ENCODE peak calls at places on chromosomes 11 and 22, in seven cellular contexts. One of them, this sample, is unnamed.

GRCh38 chr11:73314121-73314948 is 6.3 kb downstream of the ARHGEF17 start:
- DNase-seq in heart right ventricle: no peak
- DNase-seq in choroid plexus epithelial cell: peak
- DNase-seq in foreskin fibroblast: peak
- DNase-seq in pancreas: no peak
- DNase-seq in lung: peak
- DNase-seq in NB4: peak
- DNase-seq in this sample: peak

GRCh38 chr11:33391893-33392251 is 134.7 kb downstream of the HIPK3 start:
- DNase-seq in NB4: no peak
- DNase-seq in lung: no peak
- DNase-seq in pancreas: no peak
- DNase-seq in foreskin fibroblast: no peak
- DNase-seq in heart right ventricle: no peak
- DNase-seq in choroid plexus epithelial cell: no peak
- DNase-seq in this sample: no peak

GRCh38 chr11:72048718-72049460 is 31.5 kb downstream of the NUMA1 start:
- DNase-seq in pancreas: peak
- DNase-seq in choroid plexus epithelial cell: no peak
- DNase-seq in lung: no peak
- DNase-seq in NB4: no peak
- DNase-seq in heart right ventricle: no peak
- DNase-seq in foreskin fibroblast: no peak
- DNase-seq in this sample: no peak

GRCh38 chr11:10925149-10925926 is 67.5 kb upstream of the ZBED5 start:
- DNase-seq in NB4: no peak
- DNase-seq in foreskin fibroblast: no peak
- DNase-seq in lung: no peak
- DNase-seq in pancreas: no peak
- DNase-seq in heart right ventricle: no peak
- DNase-seq in choroid plexus epithelial cell: no peak
- DNase-seq in this sample: no peak

GRCh38 chr11:65063532-65063931 is 5.2 kb upstream of the NAALADL1 start:
- DNase-seq in choroid plexus epithelial cell: no peak
- DNase-seq in NB4: no peak
- DNase-seq in foreskin fibroblast: no peak
- DNase-seq in pancreas: no peak
- DNase-seq in heart right ventricle: no peak
- DNase-seq in lung: no peak
- DNase-seq in this sample: no peak

GRCh38 chr22:46070722-46071450 is 79.4 kb upstream of the PPARA start:
- DNase-seq in NB4: peak
- DNase-seq in heart right ventricle: peak
- DNase-seq in lung: peak
- DNase-seq in foreskin fibroblast: peak
- DNase-seq in pancreas: no peak
- DNase-seq in choroid plexus epithelial cell: peak
- DNase-seq in this sample: peak

GRCh38 chr11:101612481-101612880 is 28.7 kb upstream of the TRPC6 start:
- DNase-seq in lung: no peak
- DNase-seq in choroid plexus epithelial cell: no peak
- DNase-seq in pancreas: no peak
- DNase-seq in foreskin fibroblast: no peak
- DNase-seq in NB4: no peak
- DNase-seq in heart right ventricle: no peak
- DNase-seq in this sample: no peak

GRCh38 chr11:25766332-25767015 is 565.5 kb upstream of the ANO3 start:
- DNase-seq in heart right ventricle: no peak
- DNase-seq in pancreas: no peak
- DNase-seq in NB4: no peak
- DNase-seq in lung: no peak
- DNase-seq in foreskin fibroblast: no peak
- DNase-seq in choroid plexus epithelial cell: peak
- DNase-seq in this sample: no peak

GRCh38 chr11:16881074-16881709 is 133.0 kb downstream of the PLEKHA7 start:
- DNase-seq in lung: peak
- DNase-seq in choroid plexus epithelial cell: peak
- DNase-seq in pancreas: peak
- DNase-seq in heart right ventricle: peak
- DNase-seq in NB4: peak
- DNase-seq in foreskin fibroblast: peak
- DNase-seq in this sample: no peak

GRCh38 chr22:38067028-38067415 is 9.8 kb downstream of the PICK1 start:
- DNase-seq in NB4: no peak
- DNase-seq in pancreas: no peak
- DNase-seq in heart right ventricle: no peak
- DNase-seq in choroid plexus epithelial cell: no peak
- DNase-seq in lung: no peak
- DNase-seq in foreskin fibroblast: no peak
- DNase-seq in this sample: no peak

GRCh38 chr11:8913961-8914660 is 3.1 kb downstream of the AKIP1 start:
- DNase-seq in NB4: peak
- DNase-seq in lung: no peak
- DNase-seq in choroid plexus epithelial cell: peak
- DNase-seq in foreskin fibroblast: peak
- DNase-seq in pancreas: no peak
- DNase-seq in heart right ventricle: no peak
- DNase-seq in this sample: peak

GRCh38 chr22:29218758-29219408 is 13.2 kb downstream of the EMID1 start:
- DNase-seq in choroid plexus epithelial cell: no peak
- DNase-seq in lung: no peak
- DNase-seq in heart right ventricle: no peak
- DNase-seq in NB4: no peak
- DNase-seq in foreskin fibroblast: no peak
- DNase-seq in pancreas: no peak
- DNase-seq in this sample: no peak

GRCh38 chr11:118046964-118047700 is 29.7 kb upstream of the TMPRSS4 start:
- DNase-seq in pancreas: no peak
- DNase-seq in NB4: no peak
- DNase-seq in lung: no peak
- DNase-seq in heart right ventricle: no peak
- DNase-seq in foreskin fibroblast: no peak
- DNase-seq in choroid plexus epithelial cell: no peak
- DNase-seq in this sample: no peak

GRCh38 chr11:46554205-46555162 is 39.3 kb downstream of the AMBRA1 start:
- DNase-seq in foreskin fibroblast: peak
- DNase-seq in pancreas: no peak
- DNase-seq in choroid plexus epithelial cell: peak
- DNase-seq in heart right ventricle: no peak
- DNase-seq in NB4: peak
- DNase-seq in lung: no peak
- DNase-seq in this sample: no peak

GRCh38 chr11:44906641-44907040 is 44.0 kb downstream of the TP53I11 start:
- DNase-seq in foreskin fibroblast: no peak
- DNase-seq in heart right ventricle: no peak
- DNase-seq in lung: no peak
- DNase-seq in choroid plexus epithelial cell: no peak
- DNase-seq in NB4: no peak
- DNase-seq in pancreas: no peak
- DNase-seq in this sample: peak

GRCh38 chr11:66950113-66950535 is 8.1 kb downstream of the PC start:
- DNase-seq in heart right ventricle: no peak
- DNase-seq in choroid plexus epithelial cell: peak
- DNase-seq in NB4: peak
- DNase-seq in pancreas: peak
- DNase-seq in lung: no peak
- DNase-seq in foreskin fibroblast: peak
- DNase-seq in this sample: peak

GRCh38 chr11:34274712-34275398 is 83.0 kb downstream of the ABTB2 start:
- DNase-seq in heart right ventricle: peak
- DNase-seq in choroid plexus epithelial cell: peak
- DNase-seq in NB4: no peak
- DNase-seq in pancreas: peak
- DNase-seq in foreskin fibroblast: peak
- DNase-seq in lung: peak
- DNase-seq in this sample: peak

GRCh38 chr11:107293677-107294344 is 163.8 kb downstream of the CWF19L2 start:
- DNase-seq in lung: no peak
- DNase-seq in heart right ventricle: no peak
- DNase-seq in foreskin fibroblast: no peak
- DNase-seq in choroid plexus epithelial cell: no peak
- DNase-seq in NB4: no peak
- DNase-seq in pancreas: no peak
- DNase-seq in this sample: no peak

GRCh38 chr22:19820880-19821522 is 33.7 kb downstream of the GNB1L start:
- DNase-seq in lung: no peak
- DNase-seq in choroid plexus epithelial cell: no peak
- DNase-seq in NB4: peak
- DNase-seq in heart right ventricle: no peak
- DNase-seq in foreskin fibroblast: no peak
- DNase-seq in pancreas: peak
- DNase-seq in this sample: no peak

GRCh38 chr22:43197271-43197941 is 10.5 kb upstream of the TTLL12 start:
- DNase-seq in NB4: no peak
- DNase-seq in pancreas: no peak
- DNase-seq in foreskin fibroblast: peak
- DNase-seq in lung: no peak
- DNase-seq in heart right ventricle: no peak
- DNase-seq in choroid plexus epithelial cell: no peak
- DNase-seq in this sample: no peak

GRCh38 chr22:48267681-48268080 is 1505.2 kb downstream of the TBC1D22A start:
- DNase-seq in lung: no peak
- DNase-seq in choroid plexus epithelial cell: no peak
- DNase-seq in NB4: no peak
- DNase-seq in pancreas: no peak
- DNase-seq in foreskin fibroblast: no peak
- DNase-seq in heart right ventricle: no peak
- DNase-seq in this sample: no peak

GRCh38 chr22:45211435-45211834 is 29.3 kb downstream of the KIAA0930 start:
- DNase-seq in foreskin fibroblast: no peak
- DNase-seq in heart right ventricle: no peak
- DNase-seq in NB4: no peak
- DNase-seq in choroid plexus epithelial cell: no peak
- DNase-seq in pancreas: no peak
- DNase-seq in lung: no peak
- DNase-seq in this sample: no peak

GRCh38 chr22:44184006-44184405 is 3.3 kb downstream of the PARVG start:
- DNase-seq in choroid plexus epithelial cell: peak
- DNase-seq in NB4: no peak
- DNase-seq in foreskin fibroblast: no peak
- DNase-seq in heart right ventricle: no peak
- DNase-seq in pancreas: no peak
- DNase-seq in lung: no peak
- DNase-seq in this sample: no peak

GRCh38 chr11:19597194-19597593 is 115.4 kb upstream of the NAV2 start:
- DNase-seq in pancreas: no peak
- DNase-seq in heart right ventricle: no peak
- DNase-seq in foreskin fibroblast: peak
- DNase-seq in lung: no peak
- DNase-seq in choroid plexus epithelial cell: peak
- DNase-seq in NB4: no peak
- DNase-seq in this sample: no peak

GRCh38 chr11:11407065-11407737 is 54.2 kb upstream of the CSNK2A3 start:
- DNase-seq in foreskin fibroblast: no peak
- DNase-seq in NB4: peak
- DNase-seq in choroid plexus epithelial cell: no peak
- DNase-seq in lung: peak
- DNase-seq in pancreas: no peak
- DNase-seq in heart right ventricle: no peak
- DNase-seq in this sample: peak

GRCh38 chr11:65112226-65112550 is 516 bp downstream of the TM7SF2 start:
- DNase-seq in NB4: no peak
- DNase-seq in foreskin fibroblast: no peak
- DNase-seq in lung: no peak
- DNase-seq in heart right ventricle: no peak
- DNase-seq in pancreas: no peak
- DNase-seq in choroid plexus epithelial cell: no peak
- DNase-seq in this sample: no peak

GRCh38 chr11:83677730-83678129 is 391.6 kb upstream of the CCDC90B start:
- DNase-seq in choroid plexus epithelial cell: no peak
- DNase-seq in lung: no peak
- DNase-seq in NB4: no peak
- DNase-seq in foreskin fibroblast: no peak
- DNase-seq in pancreas: no peak
- DNase-seq in heart right ventricle: no peak
- DNase-seq in this sample: no peak

DNA sequence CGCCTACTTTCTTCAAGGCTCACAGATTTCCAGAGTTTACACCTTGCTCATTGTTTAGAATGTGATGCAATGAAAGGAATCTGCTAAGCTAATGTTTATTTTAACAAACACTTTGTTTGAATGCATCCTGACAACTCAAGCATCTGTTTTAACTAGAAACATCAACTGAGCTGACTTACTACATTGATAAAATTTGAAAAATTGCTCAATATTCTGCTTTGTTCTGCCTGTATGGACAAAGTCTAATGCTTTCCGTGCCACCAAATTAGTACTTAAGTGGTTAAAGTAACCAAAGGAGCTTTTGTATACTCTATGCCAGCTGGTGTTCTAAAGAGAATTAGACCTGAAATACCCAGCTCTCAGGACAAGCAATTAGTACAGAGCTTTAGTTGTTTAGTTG is 105.2 kb downstream of the MAML2 start:
- DNase-seq in pancreas: no peak
- DNase-seq in heart right ventricle: no peak
- DNase-seq in lung: no peak
- DNase-seq in choroid plexus epithelial cell: no peak
- DNase-seq in foreskin fibroblast: no peak
- DNase-seq in NB4: no peak
- DNase-seq in this sample: no peak
- H3K4me3 ChIP-seq in pancreas: no peak
- H3K4me3 ChIP-seq in heart right ventricle: no peak
- H3K4me3 ChIP-seq in lung: no peak
- H3K4me3 ChIP-seq in choroid plexus epithelial cell: no peak
- H3K4me3 ChIP-seq in foreskin fibroblast: no peak
- H3K4me3 ChIP-seq in NB4: no peak
- H3K4me3 ChIP-seq in this sample: no peak

GRCh38 chr22:26016916-26017315 is 152.3 kb upstream of the SEZ6L start:
- DNase-seq in lung: no peak
- DNase-seq in pancreas: no peak
- DNase-seq in choroid plexus epithelial cell: no peak
- DNase-seq in heart right ventricle: no peak
- DNase-seq in NB4: no peak
- DNase-seq in foreskin fibroblast: no peak
- DNase-seq in this sample: no peak
- H3K4me3 ChIP-seq in lung: no peak
- H3K4me3 ChIP-seq in pancreas: no peak
- H3K4me3 ChIP-seq in choroid plexus epithelial cell: no peak
- H3K4me3 ChIP-seq in heart right ventricle: no peak
- H3K4me3 ChIP-seq in NB4: no peak
- H3K4me3 ChIP-seq in foreskin fibroblast: no peak
- H3K4me3 ChIP-seq in this sample: no peak

GRCh38 chr22:49576241-49577141 is 251.2 kb downstream of the BRD1 start:
- DNase-seq in choroid plexus epithelial cell: no peak
- DNase-seq in pancreas: no peak
- DNase-seq in NB4: no peak
- DNase-seq in heart right ventricle: no peak
- DNase-seq in lung: no peak
- DNase-seq in foreskin fibroblast: no peak
- DNase-seq in this sample: peak
- H3K4me3 ChIP-seq in choroid plexus epithelial cell: no peak
- H3K4me3 ChIP-seq in pancreas: no peak
- H3K4me3 ChIP-seq in NB4: no peak
- H3K4me3 ChIP-seq in heart right ventricle: no peak
- H3K4me3 ChIP-seq in lung: no peak
- H3K4me3 ChIP-seq in foreskin fibroblast: no peak
- H3K4me3 ChIP-seq in this sample: no peak

DNA sequence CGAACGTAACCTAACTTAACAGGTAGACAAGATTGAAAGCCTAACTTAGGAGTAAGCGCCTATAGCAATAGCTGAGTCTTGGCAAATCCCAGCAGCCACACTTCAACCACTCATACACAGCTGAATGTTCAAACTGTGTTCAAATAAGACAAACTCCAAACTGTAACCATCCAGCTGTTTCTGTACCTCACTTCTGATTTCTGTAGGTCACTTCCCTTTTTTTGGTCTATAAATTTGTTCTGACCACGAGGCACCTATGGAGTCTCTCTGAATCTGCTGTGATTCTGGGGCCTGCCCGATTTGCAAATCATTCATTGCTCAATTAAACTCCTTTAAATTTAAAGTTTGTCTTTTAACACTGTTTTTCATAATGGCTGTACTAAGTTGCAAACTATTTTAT is 8.2 kb upstream of the TENM4 start:
- DNase-seq in lung: no peak
- DNase-seq in heart right ventricle: no peak
- DNase-seq in choroid plexus epithelial cell: no peak
- DNase-seq in NB4: no peak
- DNase-seq in foreskin fibroblast: no peak
- DNase-seq in pancreas: no peak
- DNase-seq in this sample: no peak
- H3K4me3 ChIP-seq in lung: no peak
- H3K4me3 ChIP-seq in heart right ventricle: no peak
- H3K4me3 ChIP-seq in choroid plexus epithelial cell: no peak
- H3K4me3 ChIP-seq in NB4: no peak
- H3K4me3 ChIP-seq in foreskin fibroblast: no peak
- H3K4me3 ChIP-seq in pancreas: no peak
- H3K4me3 ChIP-seq in this sample: no peak

This sample was measured in transverse colon.